ENCODE peak calls at places on chromosomes 3 and 15, in four cellular contexts. L, H, R and D are unnamed samples.

GRCh38 chr3:71847794-71848193 is 62.8 kb upstream of the PROK2 start:
- DNase-seq in R (no peak), L (no peak), H (no peak), D (no peak)

GRCh38 chr3:81643721-81644120 is 117.7 kb downstream of the GBE1 start:
- DNase-seq in L (peak; percentile 45), R (peak; percentile 53), H (no peak), D (no peak)

GRCh38 chr15:47184405-47185221 is 532.7 kb upstream of the SEMA6D start:
- DNase-seq in R (peak; percentile 60), H (no peak), L (peak; percentile 14), D (no peak)

GRCh38 chr3:7739754-7740153 is 761.9 kb upstream of the LMCD1 start:
- DNase-seq in H (no peak), R (no peak), L (no peak), D (no peak)

GRCh38 chr3:14547693-14548092 is 7.6 kb upstream of the GRIP2 start:
- DNase-seq in R (no peak), L (no peak), H (no peak), D (no peak)

GRCh38 chr3:48798998-48799397 is 48.7 kb downstream of the PRKAR2A start:
- DNase-seq in R (no peak), H (no peak), L (no peak), D (no peak)

GRCh38 chr3:119628390-119628789 is 30.7 kb downstream of the PLA1A start:
- DNase-seq in L (no peak), H (no peak), R (no peak), D (no peak)

GRCh38 chr15:38687340-38687739 is 122.7 kb upstream of the RASGRP1 start:
- DNase-seq in H (no peak), R (no peak), L (peak; percentile 44), D (no peak)

GRCh38 chr3:49151610-49152009 is 14.5 kb downstream of the CCDC71 start:
- DNase-seq in R (peak; percentile 18), H (no peak), L (no peak), D (no peak)

GRCh38 chr3:163951397-163951987 is 1126.8 kb downstream of the SI start:
- DNase-seq in H (no peak), L (no peak), R (peak; percentile 44), D (no peak)

GRCh38 chr3:54355795-54356194 is 233.4 kb downstream of the CACNA2D3 start:
- DNase-seq in H (no peak), L (no peak), R (no peak), D (no peak)

GRCh38 chr15:92500023-92500630 is 106.4 kb downstream of the ST8SIA2 start:
- DNase-seq in H (no peak), L (no peak), R (no peak), D (no peak)

GRCh38 chr15:77676569-77677375 is 44.1 kb upstream of the LINGO1 start:
- DNase-seq in H (no peak), L (no peak), R (no peak), D (no peak)

GRCh38 chr3:57555316-57555715 is 758 bp upstream of the PDE12 start:
- DNase-seq in H (no peak), L (no peak), R (no peak), D (no peak)

GRCh38 chr3:143000525-143000924 is 845 bp upstream of the U2SURP start:
- DNase-seq in R (peak; percentile 18), H (no peak), L (peak; percentile 43), D (no peak)

GRCh38 chr3:195307711-195308110 is 36.8 kb upstream of the XXYLT1 start:
- DNase-seq in R (no peak), H (no peak), L (no peak), D (no peak)

GRCh38 chr3:58355174-58355573 is 22.5 kb downstream of the PXK start:
- DNase-seq in H (no peak), L (no peak), R (no peak), D (no peak)

GRCh38 chr3:36991147-36991546 is 1.8 kb downstream of the EPM2AIP1 start:
- DNase-seq in R (no peak), H (no peak), L (no peak), D (no peak)

GRCh38 chr15:25455244-25455643 is 16.4 kb upstream of the UBE3A start:
- DNase-seq in L (no peak), H (no peak), R (no peak), D (no peak)

GRCh38 chr15:26712350-26712749 is 60.5 kb downstream of the GABRB3 start:
- DNase-seq in R (no peak), H (no peak), L (no peak), D (peak; percentile 38)

GRCh38 chr3:196969001-196969659 is 497 bp upstream of the PIGZ start:
- DNase-seq in H (no peak), L (no peak), R (peak; percentile 43), D (no peak)

GRCh38 chr3:119279101-119279554 is 15.1 kb upstream of the ARHGAP31 start:
- DNase-seq in L (no peak), H (no peak), R (no peak), D (no peak)

GRCh38 chr3:15079083-15079482 is 14.0 kb upstream of the MRPS25 start:
- DNase-seq in H (no peak), L (no peak), R (no peak), D (no peak)

GRCh38 chr15:39888809-39889208 is 31.3 kb downstream of the GPR176 start:
- DNase-seq in H (no peak), R (peak; percentile 45), L (no peak), D (no peak)

GRCh38 chr15:29369261-29369660 is 99.6 kb upstream of the NSMCE3 start:
- DNase-seq in L (no peak), H (no peak), R (no peak), D (no peak)

GRCh38 chr3:37295925-37296324 is 121.5 kb upstream of the LRRFIP2 start:
- DNase-seq in H (no peak), L (peak; percentile 46), R (no peak), D (no peak)

GRCh38 chr3:45210308-45211038 is 15.6 kb downstream of the TMEM158 start:
- DNase-seq in H (peak; percentile 71), R (peak; percentile 90), L (peak; percentile 80), D (no peak)

GRCh38 chr3:46574881-46575576 is 8.9 kb upstream of the LRRC2 start:
- DNase-seq in H (no peak), L (no peak), R (peak; percentile 68), D (no peak)
- H3K4me3 ChIP-seq in H (no peak overlapping the region), L (no peak overlapping the region), R (peak overlapping the region; percentile 89), D (no peak overlapping the region)

GRCh38 chr15:72992733-72993321 is 59.4 kb upstream of the NEO1 start:
- DNase-seq in R (no peak), H (no peak), L (peak; percentile 12), D (no peak)
- H3K4me3 ChIP-seq in R (no peak overlapping the region), H (no peak overlapping the region), L (no peak overlapping the region), D (no peak overlapping the region)

DNA sequence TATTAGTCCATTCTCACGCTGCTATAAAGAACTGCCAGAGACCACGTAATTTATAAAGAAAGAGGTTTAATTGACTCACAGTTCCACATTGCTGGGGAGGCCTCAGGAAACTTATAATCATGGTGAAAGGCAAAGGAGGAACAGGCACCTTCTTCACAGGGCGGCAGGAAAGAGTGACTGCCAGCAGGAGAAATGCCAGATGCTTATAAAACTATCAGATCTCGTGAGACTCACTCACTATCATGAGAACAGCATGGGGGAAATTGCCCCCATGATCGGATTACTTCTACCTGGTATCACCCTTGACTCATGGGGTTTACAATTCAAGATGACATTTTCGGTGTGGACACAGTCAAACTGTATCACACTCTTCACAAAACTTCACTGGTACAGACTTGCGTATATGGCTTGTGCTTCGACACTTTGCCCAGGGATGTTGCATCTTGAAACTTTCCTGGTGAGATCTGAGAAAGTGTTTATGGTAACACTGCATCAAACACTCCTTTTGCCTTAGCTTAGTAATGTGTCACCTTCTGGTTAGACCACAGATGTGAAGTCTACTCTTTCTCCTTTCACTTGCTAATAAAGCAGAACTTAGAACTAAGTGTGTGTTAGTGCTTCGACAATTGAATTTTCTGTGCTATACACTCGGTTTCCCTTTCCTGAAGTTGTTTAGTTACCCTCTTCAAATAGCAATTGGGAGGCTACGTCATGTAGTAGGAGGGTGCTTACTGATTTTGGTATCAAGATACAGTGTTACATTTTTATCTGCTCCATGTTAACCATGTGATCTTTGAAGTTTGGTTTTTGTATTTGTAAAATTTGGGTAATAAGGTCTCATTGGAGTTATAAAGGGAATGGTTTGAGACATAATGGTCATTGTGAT is 185.7 kb downstream of the LPP start:
- DNase-seq in H (no peak), R (peak; percentile 8), L (no peak), D (no peak)
- H3K4me3 ChIP-seq in H (no peak overlapping the region), R (no peak overlapping the region), L (no peak overlapping the region), D (no peak overlapping the region)

GRCh38 chr15:63372018-63372705 is 9.5 kb downstream of the CA12 start:
- DNase-seq in R (no peak), L (peak; percentile 98), H (no peak), D (peak; percentile 54)
- H3K4me3 ChIP-seq in R (no peak overlapping the region), L (no peak overlapping the region), H (no peak overlapping the region), D (no peak overlapping the region)

GRCh38 chr15:83206387-83206970 is 1.1 kb downstream of the HDGFL3 start:
- DNase-seq in R (peak; percentile 35), H (no peak), L (no peak), D (no peak)

GRCh38 chr15:83204697-83205096 is 2.9 kb downstream of the HDGFL3 start:
- DNase-seq in H (no peak), R (peak; percentile 71), L (no peak), D (no peak)

GRCh38 chr15:83200589-83200988 is 7.0 kb downstream of the HDGFL3 start:
- DNase-seq in H (no peak), R (no peak), L (peak; percentile 31), D (no peak)

GRCh38 chr15:83205725-83206324 is 1.8 kb downstream of the HDGFL3 start:
- DNase-seq in R (no peak), H (no peak), L (peak; percentile 63), D (no peak)

DNA sequence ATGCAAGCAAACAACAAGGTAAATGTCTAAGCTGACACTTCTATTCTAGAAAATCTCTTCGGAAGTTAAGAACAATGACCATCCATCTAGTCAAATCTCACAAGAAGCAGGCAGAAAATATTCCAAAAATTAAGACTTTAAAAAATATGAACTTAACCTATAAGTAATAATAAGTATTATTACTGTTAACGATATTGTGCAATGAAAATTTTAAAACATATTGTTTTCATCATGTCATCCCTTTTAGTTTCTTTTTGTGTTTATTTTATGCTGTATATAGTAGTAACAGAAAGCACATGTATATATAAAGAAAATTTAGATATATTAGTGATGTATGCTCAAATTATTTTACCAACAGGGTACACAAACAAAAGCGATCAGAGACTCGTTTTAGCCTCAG is 4.1 kb downstream of the HDGFL3 start:
- DNase-seq in H (no peak), L (no peak), R (no peak), D (no peak)
- H3K4me3 ChIP-seq in H (no peak overlapping the region), L (no peak overlapping the region), R (no peak overlapping the region), D (no peak overlapping the region)

DNA sequence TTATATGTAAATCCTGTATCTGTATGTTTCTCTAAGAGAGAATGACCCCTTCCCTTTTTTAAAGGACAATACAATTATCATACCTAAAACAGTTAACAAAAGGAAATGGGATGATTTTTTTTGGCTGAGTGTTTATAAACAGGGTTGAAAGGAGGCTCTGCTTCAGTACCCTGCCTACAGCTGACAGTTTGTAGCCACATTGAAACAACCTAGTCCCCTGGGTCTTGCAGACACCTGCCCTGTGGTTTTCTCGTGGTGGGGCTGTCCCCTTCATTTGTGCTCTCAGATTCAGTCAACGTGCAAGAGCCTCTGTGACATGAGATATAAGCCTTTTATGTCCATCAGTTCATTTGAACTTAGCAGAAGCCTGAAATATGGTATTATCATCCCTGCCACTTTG is 2.3 kb upstream of the HMCES start:
- DNase-seq in R (no peak), L (no peak), H (no peak), D (no peak)
- H3K4me3 ChIP-seq in R (no peak overlapping the region), L (no peak overlapping the region), H (no peak overlapping the region), D (no peak overlapping the region)